ENCODE peak calls at places on chromosomes 1 and 21, in eight cellular contexts. Y is stomach, L is prostate gland, P is adrenal gland, J is thoracic aorta, I is A549, U is right atrium auricular region, Q is cardiac muscle cell. B is an unnamed sample.

GRCh38 chr1:51063121-51063520 is 38.9 kb upstream of the C1orf185 start:
- DNase-seq in Y (no peak), L (no peak), P (no peak), J (no peak), I (peak; percentile 17), U (no peak), Q (no peak), B (no peak)

GRCh38 chr1:16017461-16018303 is at the start of gene HSPB7:
- DNase-seq in Y (peak; percentile 81), L (peak; percentile 36), P (peak; percentile 94), J (peak; percentile 65), I (no peak), U (peak; percentile 91), Q (peak; percentile 97), B (peak; percentile 90)

GRCh38 chr21:31266241-31266640 is 77.8 kb downstream of the TIAM1 start:
- DNase-seq in Y (no peak), L (no peak), P (no peak), J (no peak), I (no peak), U (no peak), Q (no peak), B (no peak)

GRCh38 chr1:43970911-43971310 is 1.1 kb downstream of the DPH2 start:
- DNase-seq in Y (no peak), L (no peak), P (no peak), J (no peak), I (no peak), U (no peak), Q (no peak), B (no peak)

GRCh38 chr1:247376659-247377058 is 39.3 kb upstream of the NLRP3 start:
- DNase-seq in Y (no peak), L (no peak), P (no peak), J (no peak), I (no peak), U (no peak), Q (no peak), B (no peak)

GRCh38 chr1:44354268-44354839 is 703 bp downstream of the ERI3 start:
- DNase-seq in Y (peak; percentile 25), L (peak; percentile 14), P (no peak), J (no peak), I (no peak), U (no peak), Q (peak; percentile 8), B (no peak)

GRCh38 chr1:230572121-230573083 is 69.9 kb upstream of the COG2 start:
- DNase-seq in Y (peak; percentile 42), L (no peak), P (no peak), J (no peak), I (no peak), U (no peak), Q (no peak), B (no peak)

GRCh38 chr21:29025328-29025713 is 853 bp downstream of the USP16 start:
- DNase-seq in Y (no peak), L (no peak), P (no peak), J (no peak), I (no peak), U (no peak), Q (peak; percentile 5), B (no peak)

GRCh38 chr1:20100632-20101355 is 18.5 kb downstream of the PLA2G2D start:
- DNase-seq in Y (peak; percentile 38), L (peak; percentile 21), P (peak; percentile 61), J (no peak), I (peak; percentile 34), U (no peak), Q (peak; percentile 68), B (peak; percentile 44)

GRCh38 chr1:226199971-226200370 is 13.4 kb upstream of the ACBD3 start:
- DNase-seq in Y (no peak), L (no peak), P (no peak), J (no peak), I (no peak), U (no peak), Q (no peak), B (no peak)

GRCh38 chr1:247360116-247360898 is 28.6 kb upstream of the ZNF496 start:
- DNase-seq in Y (no peak), L (no peak), P (peak; percentile 24), J (no peak), I (no peak), U (peak; percentile 61), Q (no peak), B (no peak)

GRCh38 chr21:33755354-33755753 is 113.1 kb downstream of the ITSN1 start:
- DNase-seq in Y (no peak), L (no peak), P (no peak), J (no peak), I (no peak), U (no peak), Q (no peak), B (no peak)

GRCh38 chr1:240854367-240854766 is 242.4 kb upstream of the GREM2 start:
- DNase-seq in Y (no peak), L (no peak), P (no peak), J (no peak), I (no peak), U (no peak), Q (no peak), B (no peak)

GRCh38 chr1:166975361-166976129 is at the start of gene ILDR2:
- DNase-seq in Y (peak; percentile 52), L (peak; percentile 41), P (peak; percentile 45), J (no peak), I (peak; percentile 28), U (peak; percentile 59), Q (peak; percentile 73), B (peak; percentile 55)

GRCh38 chr1:9589144-9589718 is 520 bp downstream of the TMEM201 start:
- DNase-seq in Y (peak; percentile 39), L (no peak), P (peak; percentile 42), J (no peak), I (no peak), U (no peak), Q (peak; percentile 58), B (no peak)

GRCh38 chr21:17789660-17790059 is 29.5 kb downstream of the C21orf91 start:
- DNase-seq in Y (no peak), L (no peak), P (no peak), J (no peak), I (no peak), U (no peak), Q (no peak), B (no peak)
- H3K4me1 ChIP-seq in Y (no peaks in the 10 kb centered on the region), L (peaks cover 4% of the 10 kb centered on the region), P (peaks cover 6% of the 10 kb centered on the region), J (no peaks in the 10 kb centered on the region), I (no peaks in the 10 kb centered on the region), U (peaks cover 6% of the 10 kb centered on the region), Q (no peaks in the 10 kb centered on the region), B (peaks cover 6% of the 10 kb centered on the region)

GRCh38 chr1:161391611-161392010 is 23.9 kb upstream of the CFAP126 start:
- DNase-seq in Y (no peak), L (no peak), P (no peak), J (no peak), I (no peak), U (no peak), Q (no peak), B (no peak)

GRCh38 chr1:161389691-161390558 is 22.2 kb upstream of the CFAP126 start:
- DNase-seq in Y (peak; percentile 98), L (peak; percentile 97), P (peak; percentile 99), J (peak; percentile 97), I (peak; percentile 93), U (peak; percentile 99), Q (peak; percentile 96), B (peak; percentile 99)

GRCh38 chr1:161390559-161390858 is 22.8 kb upstream of the CFAP126 start:
- DNase-seq in Y (no peak), L (no peak), P (no peak), J (no peak), I (no peak), U (no peak), Q (no peak), B (no peak)

DNA sequence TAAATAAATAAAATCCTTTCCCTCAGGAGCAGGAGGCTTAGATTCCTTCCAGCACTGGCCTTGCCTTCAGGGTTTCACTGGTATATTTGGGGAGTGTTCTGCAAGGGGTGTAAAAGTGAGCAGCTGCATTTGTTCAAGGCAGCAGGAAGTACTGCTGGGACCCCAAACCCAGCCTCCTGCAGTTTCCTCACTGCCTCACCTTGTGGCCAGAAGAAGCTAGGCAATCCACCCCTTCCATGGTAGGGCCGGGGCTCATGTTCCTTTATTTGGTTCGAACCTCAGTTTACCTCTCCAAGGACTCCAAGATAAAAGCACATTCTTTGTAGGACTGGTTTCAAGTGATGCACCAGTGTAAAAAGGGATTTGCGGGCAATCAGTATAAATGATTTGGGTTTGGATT is 21.0 kb upstream of the CFAP126 start:
- DNase-seq in Y (no peak), L (no peak), P (no peak), J (no peak), I (no peak), U (no peak), Q (no peak), B (no peak)
- H3K27ac ChIP-seq in Y (peak overlapping the region; percentile 92), L (no peak overlapping the region), P (peak overlapping the region; percentile 88), J (no peak overlapping the region), I (no peak overlapping the region), U (peak overlapping the region; percentile 94), Q (no peak overlapping the region), B (no peak overlapping the region)

GRCh38 chr1:118937413-118937812 is 50.7 kb downstream of the TBX15 start:
- DNase-seq in Y (no peak), L (no peak), P (no peak), J (no peak), I (no peak), U (no peak), Q (no peak), B (no peak)
- H3K4me1 ChIP-seq in Y (no peaks in the 10 kb centered on the region), L (no peaks in the 10 kb centered on the region), P (no peaks in the 10 kb centered on the region), J (no peaks in the 10 kb centered on the region), I (no peaks in the 10 kb centered on the region), U (no peaks in the 10 kb centered on the region), Q (no peaks in the 10 kb centered on the region), B (no peaks in the 10 kb centered on the region)

GRCh38 chr1:65175171-65176070 is 27.4 kb downstream of the AK4 start:
- DNase-seq in Y (no peak), L (no peak), P (no peak), J (no peak), I (no peak), U (peak; percentile 74), Q (peak; percentile 46), B (peak; percentile 64)
- H3K27ac ChIP-seq in Y (no peak overlapping the region), L (no peak overlapping the region), P (no peak overlapping the region), J (peak overlapping the region; percentile 45), I (no peak overlapping the region), U (peak overlapping the region; percentile 84), Q (peak overlapping the region; percentile 65), B (peak overlapping the region; percentile 87)

DNA sequence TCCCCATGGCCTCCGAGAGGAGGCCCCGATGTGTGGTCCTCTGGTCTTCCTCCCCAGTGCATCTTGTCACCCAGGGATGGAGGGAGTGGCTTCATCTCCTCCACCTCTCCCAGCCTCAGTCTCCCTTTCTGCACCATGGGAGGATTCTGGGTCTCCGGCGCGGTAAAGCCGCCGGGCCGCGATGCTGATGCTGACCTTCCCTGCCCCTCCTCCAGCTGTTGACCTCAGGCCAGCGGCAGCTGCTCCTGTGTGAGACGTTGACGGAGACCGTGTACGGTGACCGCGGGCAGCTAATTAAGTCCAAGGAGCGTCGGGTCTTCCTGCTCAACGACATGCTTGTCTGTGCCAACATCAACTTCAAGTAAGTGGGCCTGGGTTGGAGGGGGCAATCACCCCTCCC is 92.6 kb downstream of the ARHGEF10L start:
- DNase-seq in Y (no peak), L (no peak), P (no peak), J (no peak), I (no peak), U (no peak), Q (no peak), B (no peak)
- H3K4me1 ChIP-seq in Y (no peaks in the 10 kb centered on the region), L (no peaks in the 10 kb centered on the region), P (peaks cover 8% of the 10 kb centered on the region), J (peaks cover 96% of the 10 kb centered on the region), I (peaks cover 18% of the 10 kb centered on the region), U (peaks cover 26% of the 10 kb centered on the region), Q (no peaks in the 10 kb centered on the region), B (peaks cover 24% of the 10 kb centered on the region)

GRCh38 chr1:14925336-14926136 is 228.0 kb upstream of the TMEM51 start:
- DNase-seq in Y (no peak), L (no peak), P (no peak), J (no peak), I (no peak), U (no peak), Q (no peak), B (no peak)
- H3K27ac ChIP-seq in Y (no peak overlapping the region), L (peak overlapping the region; percentile 61), P (peak overlapping the region; percentile 79), J (no peak overlapping the region), I (no peak overlapping the region), U (no peak overlapping the region), Q (no peak overlapping the region), B (no peak overlapping the region)

GRCh38 chr21:16124397-16125130 is 394.8 kb downstream of the USP25 start:
- DNase-seq in Y (no peak), L (no peak), P (no peak), J (no peak), I (no peak), U (no peak), Q (no peak), B (no peak)
- H3K4me1 ChIP-seq in Y (no peaks in the 10 kb centered on the region), L (no peaks in the 10 kb centered on the region), P (peaks cover 12% of the 10 kb centered on the region), J (peaks cover 8% of the 10 kb centered on the region), I (peaks cover 12% of the 10 kb centered on the region), U (no peaks in the 10 kb centered on the region), Q (no peaks in the 10 kb centered on the region), B (no peaks in the 10 kb centered on the region)